ENCODE peak calls at places on chromosome 5, in nine cellular contexts. One of them, this sample, is unnamed.

GRCh38 chr5:172245046-172245445 is 38.5 kb downstream of the UBTD2 start:
- DNase-seq in activated CD8-positive, alpha-beta memory T cell treated with anti-CD3 and anti-CD28 coated beads for 24 hours: no peak
- DNase-seq in lower leg skin: no peak
- DNase-seq in heart right ventricle: no peak
- DNase-seq in glomerular endothelial cell: no peak
- DNase-seq in NB4: no peak
- DNase-seq in effector CD4-positive, alpha-beta T cell: no peak
- DNase-seq in K562: no peak
- DNase-seq in T-helper 1 cell: no peak
- DNase-seq in this sample: no peak

GRCh38 chr5:132211787-132212186 is 15.9 kb downstream of the P4HA2 start:
- DNase-seq in NB4: no peak
- DNase-seq in activated CD8-positive, alpha-beta memory T cell treated with anti-CD3 and anti-CD28 coated beads for 24 hours: no peak
- DNase-seq in K562: no peak
- DNase-seq in heart right ventricle: peak; percentile 33
- DNase-seq in T-helper 1 cell: no peak
- DNase-seq in lower leg skin: no peak
- DNase-seq in effector CD4-positive, alpha-beta T cell: no peak
- DNase-seq in glomerular endothelial cell: no peak
- DNase-seq in this sample: no peak

GRCh38 chr5:151296974-151297373 is 6.6 kb downstream of the SLC36A3 start:
- DNase-seq in K562: no peak
- DNase-seq in heart right ventricle: no peak
- DNase-seq in lower leg skin: no peak
- DNase-seq in effector CD4-positive, alpha-beta T cell: no peak
- DNase-seq in T-helper 1 cell: no peak
- DNase-seq in glomerular endothelial cell: no peak
- DNase-seq in activated CD8-positive, alpha-beta memory T cell treated with anti-CD3 and anti-CD28 coated beads for 24 hours: no peak
- DNase-seq in NB4: no peak
- DNase-seq in this sample: no peak

GRCh38 chr5:133884525-133885311 is 83.7 kb downstream of the C5orf15 start:
- DNase-seq in K562: no peak
- DNase-seq in heart right ventricle: no peak
- DNase-seq in effector CD4-positive, alpha-beta T cell: no peak
- DNase-seq in NB4: peak; percentile 6
- DNase-seq in T-helper 1 cell: no peak
- DNase-seq in glomerular endothelial cell: no peak
- DNase-seq in activated CD8-positive, alpha-beta memory T cell treated with anti-CD3 and anti-CD28 coated beads for 24 hours: no peak
- DNase-seq in lower leg skin: no peak
- DNase-seq in this sample: no peak

GRCh38 chr5:172113036-172113435 is 75.0 kb downstream of the STK10 start:
- DNase-seq in heart right ventricle: no peak
- DNase-seq in NB4: peak; percentile 97
- DNase-seq in effector CD4-positive, alpha-beta T cell: peak; percentile 58
- DNase-seq in T-helper 1 cell: peak; percentile 57
- DNase-seq in activated CD8-positive, alpha-beta memory T cell treated with anti-CD3 and anti-CD28 coated beads for 24 hours: peak; percentile 81
- DNase-seq in glomerular endothelial cell: no peak
- DNase-seq in lower leg skin: no peak
- DNase-seq in K562: no peak
- DNase-seq in this sample: no peak

GRCh38 chr5:10789021-10789420 is 28.0 kb upstream of the DAP start:
- DNase-seq in K562: no peak
- DNase-seq in heart right ventricle: no peak
- DNase-seq in lower leg skin: no peak
- DNase-seq in T-helper 1 cell: no peak
- DNase-seq in effector CD4-positive, alpha-beta T cell: no peak
- DNase-seq in NB4: no peak
- DNase-seq in glomerular endothelial cell: no peak
- DNase-seq in activated CD8-positive, alpha-beta memory T cell treated with anti-CD3 and anti-CD28 coated beads for 24 hours: no peak
- DNase-seq in this sample: peak; percentile 85

GRCh38 chr5:176697267-176697928 is 50.1 kb downstream of the TSPAN17 start:
- DNase-seq in effector CD4-positive, alpha-beta T cell: no peak
- DNase-seq in T-helper 1 cell: no peak
- DNase-seq in NB4: no peak
- DNase-seq in K562: no peak
- DNase-seq in lower leg skin: no peak
- DNase-seq in activated CD8-positive, alpha-beta memory T cell treated with anti-CD3 and anti-CD28 coated beads for 24 hours: no peak
- DNase-seq in heart right ventricle: no peak
- DNase-seq in glomerular endothelial cell: no peak
- DNase-seq in this sample: no peak

GRCh38 chr5:133240425-133241091 is 188.7 kb downstream of the HSPA4 start:
- DNase-seq in K562: peak; percentile 93
- DNase-seq in lower leg skin: no peak
- DNase-seq in NB4: peak; percentile 91
- DNase-seq in effector CD4-positive, alpha-beta T cell: no peak
- DNase-seq in activated CD8-positive, alpha-beta memory T cell treated with anti-CD3 and anti-CD28 coated beads for 24 hours: no peak
- DNase-seq in heart right ventricle: no peak
- DNase-seq in T-helper 1 cell: no peak
- DNase-seq in glomerular endothelial cell: peak; percentile 91
- DNase-seq in this sample: no peak

GRCh38 chr5:1732955-1733354 is 66.7 kb downstream of the MRPL36 start:
- DNase-seq in effector CD4-positive, alpha-beta T cell: no peak
- DNase-seq in activated CD8-positive, alpha-beta memory T cell treated with anti-CD3 and anti-CD28 coated beads for 24 hours: peak; percentile 32
- DNase-seq in K562: no peak
- DNase-seq in heart right ventricle: no peak
- DNase-seq in lower leg skin: peak; percentile 68
- DNase-seq in NB4: no peak
- DNase-seq in glomerular endothelial cell: no peak
- DNase-seq in T-helper 1 cell: no peak
- DNase-seq in this sample: no peak

GRCh38 chr5:78819707-78820106 is 165.4 kb downstream of the ARSB start:
- DNase-seq in lower leg skin: no peak
- DNase-seq in K562: no peak
- DNase-seq in heart right ventricle: no peak
- DNase-seq in NB4: no peak
- DNase-seq in T-helper 1 cell: no peak
- DNase-seq in activated CD8-positive, alpha-beta memory T cell treated with anti-CD3 and anti-CD28 coated beads for 24 hours: no peak
- DNase-seq in effector CD4-positive, alpha-beta T cell: no peak
- DNase-seq in glomerular endothelial cell: no peak
- DNase-seq in this sample: no peak

GRCh38 chr5:53425598-53426516 is 54.6 kb upstream of the FST start:
- DNase-seq in NB4: peak; percentile 56
- DNase-seq in effector CD4-positive, alpha-beta T cell: no peak
- DNase-seq in glomerular endothelial cell: no peak
- DNase-seq in T-helper 1 cell: no peak
- DNase-seq in lower leg skin: no peak
- DNase-seq in activated CD8-positive, alpha-beta memory T cell treated with anti-CD3 and anti-CD28 coated beads for 24 hours: no peak
- DNase-seq in K562: peak; percentile 79
- DNase-seq in heart right ventricle: no peak
- DNase-seq in this sample: no peak

GRCh38 chr5:175513297-175513696 is 34.9 kb downstream of the SFXN1 start:
- DNase-seq in T-helper 1 cell: no peak
- DNase-seq in glomerular endothelial cell: no peak
- DNase-seq in lower leg skin: no peak
- DNase-seq in heart right ventricle: no peak
- DNase-seq in activated CD8-positive, alpha-beta memory T cell treated with anti-CD3 and anti-CD28 coated beads for 24 hours: no peak
- DNase-seq in NB4: no peak
- DNase-seq in effector CD4-positive, alpha-beta T cell: no peak
- DNase-seq in K562: no peak
- DNase-seq in this sample: no peak

GRCh38 chr5:79702606-79703380 is 13.2 kb downstream of the CMYA5 start:
- DNase-seq in K562: peak; percentile 44
- DNase-seq in effector CD4-positive, alpha-beta T cell: no peak
- DNase-seq in lower leg skin: no peak
- DNase-seq in activated CD8-positive, alpha-beta memory T cell treated with anti-CD3 and anti-CD28 coated beads for 24 hours: peak; percentile 68
- DNase-seq in glomerular endothelial cell: no peak
- DNase-seq in heart right ventricle: no peak
- DNase-seq in T-helper 1 cell: no peak
- DNase-seq in NB4: peak; percentile 92
- DNase-seq in this sample: no peak

GRCh38 chr5:172364773-172365172 is 81.2 kb upstream of the UBTD2 start:
- DNase-seq in glomerular endothelial cell: no peak
- DNase-seq in NB4: peak; percentile 47
- DNase-seq in K562: no peak
- DNase-seq in lower leg skin: no peak
- DNase-seq in T-helper 1 cell: no peak
- DNase-seq in effector CD4-positive, alpha-beta T cell: no peak
- DNase-seq in heart right ventricle: no peak
- DNase-seq in activated CD8-positive, alpha-beta memory T cell treated with anti-CD3 and anti-CD28 coated beads for 24 hours: no peak
- DNase-seq in this sample: no peak

GRCh38 chr5:154757647-154758406 is 2.6 kb downstream of the LARP1 start:
- DNase-seq in heart right ventricle: no peak
- DNase-seq in effector CD4-positive, alpha-beta T cell: peak; percentile 49
- DNase-seq in K562: no peak
- DNase-seq in glomerular endothelial cell: no peak
- DNase-seq in lower leg skin: no peak
- DNase-seq in activated CD8-positive, alpha-beta memory T cell treated with anti-CD3 and anti-CD28 coated beads for 24 hours: no peak
- DNase-seq in NB4: peak; percentile 74
- DNase-seq in T-helper 1 cell: peak; percentile 21
- DNase-seq in this sample: no peak

GRCh38 chr5:137015540-137016116 is 483.5 kb downstream of the SPOCK1 start:
- DNase-seq in K562: no peak
- DNase-seq in effector CD4-positive, alpha-beta T cell: no peak
- DNase-seq in heart right ventricle: no peak
- DNase-seq in activated CD8-positive, alpha-beta memory T cell treated with anti-CD3 and anti-CD28 coated beads for 24 hours: no peak
- DNase-seq in lower leg skin: no peak
- DNase-seq in T-helper 1 cell: no peak
- DNase-seq in glomerular endothelial cell: no peak
- DNase-seq in NB4: no peak
- DNase-seq in this sample: no peak

This sample was measured in ovary.